ENCODE peak calls at places on chromosome 10, in six cellular contexts. One of them, this sample, is unnamed.

GRCh38 chr10:131843881-131844284 is 56.9 kb upstream of the PPP2R2D start:
- DNase-seq in Right ventricle myocardium inferior: peak; percentile 50
- DNase-seq in skeletal muscle cell: no peak
- DNase-seq in HFFc6: no peak
- DNase-seq in IMR-90: no peak
- DNase-seq in sciatic nerve: peak; percentile 26
- DNase-seq in this sample: no peak

GRCh38 chr10:133025558-133026090 is 62.1 kb upstream of the ADGRA1 start:
- DNase-seq in Right ventricle myocardium inferior: peak; percentile 21
- DNase-seq in skeletal muscle cell: no peak
- DNase-seq in HFFc6: no peak
- DNase-seq in IMR-90: no peak
- DNase-seq in sciatic nerve: no peak
- DNase-seq in this sample: no peak

GRCh38 chr10:131676971-131677421 is 223.8 kb upstream of the PPP2R2D start:
- DNase-seq in Right ventricle myocardium inferior: no peak
- DNase-seq in skeletal muscle cell: no peak
- DNase-seq in HFFc6: no peak
- DNase-seq in IMR-90: no peak
- DNase-seq in sciatic nerve: no peak
- DNase-seq in this sample: peak; percentile 86

GRCh38 chr10:60967854-60968484 is 24.0 kb upstream of the RHOBTB1 start:
- DNase-seq in Right ventricle myocardium inferior: no peak
- DNase-seq in skeletal muscle cell: no peak
- DNase-seq in HFFc6: no peak
- DNase-seq in IMR-90: no peak
- DNase-seq in sciatic nerve: no peak
- DNase-seq in this sample: no peak

GRCh38 chr10:3226960-3227724 is 54.6 kb upstream of the PITRM1 start:
- DNase-seq in Right ventricle myocardium inferior: no peak
- DNase-seq in skeletal muscle cell: peak; percentile 89
- DNase-seq in HFFc6: peak; percentile 90
- DNase-seq in IMR-90: peak; percentile 79
- DNase-seq in sciatic nerve: no peak
- DNase-seq in this sample: peak; percentile 78

GRCh38 chr10:130027716-130028464 is 63.8 kb upstream of the EBF3 start:
- DNase-seq in Right ventricle myocardium inferior: no peak
- DNase-seq in skeletal muscle cell: no peak
- DNase-seq in HFFc6: no peak
- DNase-seq in IMR-90: no peak
- DNase-seq in sciatic nerve: peak; percentile 49
- DNase-seq in this sample: peak; percentile 75

GRCh38 chr10:3874988-3875841 is 90.2 kb upstream of the KLF6 start:
- DNase-seq in Right ventricle myocardium inferior: no peak
- DNase-seq in skeletal muscle cell: no peak
- DNase-seq in HFFc6: no peak
- DNase-seq in IMR-90: no peak
- DNase-seq in sciatic nerve: no peak
- DNase-seq in this sample: no peak

GRCh38 chr10:92799591-92799990 is 48.7 kb upstream of the EXOC6 start:
- DNase-seq in Right ventricle myocardium inferior: no peak
- DNase-seq in skeletal muscle cell: no peak
- DNase-seq in HFFc6: no peak
- DNase-seq in IMR-90: peak; percentile 12
- DNase-seq in sciatic nerve: no peak
- DNase-seq in this sample: no peak

GRCh38 chr10:17655567-17656146 is 11.7 kb downstream of the STAM start:
- DNase-seq in Right ventricle myocardium inferior: no peak
- DNase-seq in skeletal muscle cell: no peak
- DNase-seq in HFFc6: peak; percentile 60
- DNase-seq in IMR-90: no peak
- DNase-seq in sciatic nerve: no peak
- DNase-seq in this sample: no peak

GRCh38 chr10:84783386-84783785 is 455.0 kb downstream of the CCSER2 start:
- DNase-seq in Right ventricle myocardium inferior: no peak
- DNase-seq in skeletal muscle cell: no peak
- DNase-seq in HFFc6: no peak
- DNase-seq in IMR-90: no peak
- DNase-seq in sciatic nerve: no peak
- DNase-seq in this sample: peak; percentile 52